ENCODE peak calls at places on chromosomes 5 and 9, in ten cellular contexts. S is esophagus muscularis mucosa; Y is CD4-positive, alpha-beta T cell; K is aorta; Q is T-helper 9 cell; V is KG1; T is NCI-H1105 treated with DMSO at 0.1 percent for 48 hours; R is HCT116; A is endothelial cell; Z is GM13977. B is an unnamed sample.

GRCh38 chr9:121222524-121223171 is 21.0 kb upstream of the RAB14 start:
- DNase-seq in S (no peak), Y (no peak), K (no peak), Q (no peak), V (no peak), T (peak), R (peak), A (no peak), Z (no peak), B (peak)

GRCh38 chr5:1127991-1128785 is 16.3 kb upstream of the SLC12A7 start:
- DNase-seq in S (no peak), Y (no peak), K (no peak), Q (no peak), V (no peak), T (no peak), R (no peak), A (no peak), Z (no peak), B (no peak)

GRCh38 chr9:130942084-130942483 is 3.0 kb upstream of the FIBCD1 start:
- DNase-seq in S (no peak), Y (no peak), K (no peak), Q (no peak), V (no peak), T (no peak), R (no peak), A (no peak), Z (no peak), B (no peak)

GRCh38 chr5:9927521-9927997 is 297.4 kb upstream of the TAS2R1 start:
- DNase-seq in S (no peak), Y (no peak), K (no peak), Q (no peak), V (no peak), T (no peak), R (no peak), A (no peak), Z (no peak), B (peak)

GRCh38 chr5:142780871-142781270 is 10.7 kb downstream of the ARHGAP26 start:
- DNase-seq in S (no peak), Y (no peak), K (no peak), Q (no peak), V (no peak), T (no peak), R (no peak), A (no peak), Z (no peak), B (no peak)

GRCh38 chr9:132546148-132547051 is 36.0 kb upstream of the BARHL1 start:
- DNase-seq in S (no peak), Y (no peak), K (peak), Q (no peak), V (no peak), T (peak), R (no peak), A (peak), Z (no peak), B (no peak)

GRCh38 chr5:157593036-157593435 is 17.5 kb upstream of the ADAM19 start:
- DNase-seq in S (no peak), Y (no peak), K (no peak), Q (no peak), V (no peak), T (no peak), R (no peak), A (no peak), Z (no peak), B (no peak)

GRCh38 chr9:99822596-99823391 is 1.1 kb downstream of the NR4A3 start:
- DNase-seq in S (peak), Y (peak), K (peak), Q (peak), V (no peak), T (peak), R (no peak), A (peak), Z (peak), B (peak)

GRCh38 chr5:108661590-108662219 is 86.0 kb upstream of the FER start:
- DNase-seq in S (no peak), Y (no peak), K (no peak), Q (no peak), V (no peak), T (no peak), R (no peak), A (no peak), Z (no peak), B (peak)

GRCh38 chr5:72940082-72940481 is 15.8 kb upstream of the FCHO2 start:
- DNase-seq in S (no peak), Y (no peak), K (no peak), Q (no peak), V (no peak), T (no peak), R (no peak), A (no peak), Z (no peak), B (no peak)

GRCh38 chr5:5126444-5126843 is 13.7 kb upstream of the ADAMTS16 start:
- DNase-seq in S (no peak), Y (no peak), K (no peak), Q (no peak), V (no peak), T (no peak), R (no peak), A (no peak), Z (no peak), B (no peak)

GRCh38 chr9:16312962-16313546 is 557.4 kb downstream of the BNC2 start:
- DNase-seq in S (no peak), Y (no peak), K (no peak), Q (no peak), V (no peak), T (no peak), R (no peak), A (no peak), Z (no peak), B (no peak)

GRCh38 chr9:88979021-88979420 is 12.2 kb upstream of the S1PR3 start:
- DNase-seq in S (no peak), Y (no peak), K (no peak), Q (no peak), V (no peak), T (no peak), R (no peak), A (no peak), Z (no peak), B (no peak)

GRCh38 chr5:157473383-157474370 is 13.7 kb downstream of the NIPAL4 start:
- DNase-seq in S (no peak), Y (no peak), K (no peak), Q (no peak), V (no peak), T (no peak), R (no peak), A (no peak), Z (no peak), B (peak)

GRCh38 chr5:383621-384020 is 59.4 kb upstream of the EXOC3 start:
- DNase-seq in S (no peak), Y (no peak), K (peak), Q (no peak), V (no peak), T (no peak), R (no peak), A (no peak), Z (no peak), B (no peak)

GRCh38 chr5:169786219-169786618 is 149.1 kb downstream of the DOCK2 start:
- DNase-seq in S (no peak), Y (no peak), K (no peak), Q (no peak), V (no peak), T (no peak), R (no peak), A (no peak), Z (no peak), B (no peak)

GRCh38 chr9:36603006-36603405 is 30.3 kb downstream of the MELK start:
- DNase-seq in S (no peak), Y (no peak), K (no peak), Q (no peak), V (no peak), T (no peak), R (no peak), A (no peak), Z (peak), B (peak)

GRCh38 chr9:81771606-81772005 is 82.3 kb upstream of the TLE1 start:
- DNase-seq in S (no peak), Y (no peak), K (no peak), Q (no peak), V (no peak), T (no peak), R (no peak), A (no peak), Z (no peak), B (peak)

GRCh38 chr9:87503970-87504369 is 6.3 kb downstream of the DAPK1 start:
- DNase-seq in S (no peak), Y (no peak), K (no peak), Q (no peak), V (no peak), T (no peak), R (no peak), A (no peak), Z (no peak), B (no peak)

B was measured in IMR-90.